ENCODE peak calls at places on chromosomes 3 and 15, in seven cellular contexts. J, X, T, K, I, E and F are unnamed samples.

GRCh38 chr3:11154953-11155325 is 646 bp downstream of the HRH1 start:
- DNase-seq in J (no peak), X (no peak), T (peak), K (no peak), I (peak), E (no peak), F (peak)

GRCh38 chr3:154018100-154018696 is 103.0 kb upstream of the ARHGEF26 start:
- DNase-seq in J (no peak), X (no peak), T (peak), K (no peak), I (peak), E (peak), F (peak)

GRCh38 chr15:50051811-50052419 is 67.1 kb downstream of the ATP8B4 start:
- DNase-seq in J (no peak), X (peak), T (peak), K (no peak), I (no peak), E (peak), F (peak)

GRCh38 chr3:132723551-132723950 is 1.3 kb upstream of the NPHP3 start:
- DNase-seq in J (no peak), X (no peak), T (no peak), K (no peak), I (no peak), E (no peak), F (no peak)

GRCh38 chr15:86759766-86760165 is 680.1 kb downstream of the AGBL1 start:
- DNase-seq in J (no peak), X (no peak), T (no peak), K (no peak), I (no peak), E (no peak), F (no peak)

GRCh38 chr3:46705751-46706572 is 4.8 kb downstream of the TMIE start:
- DNase-seq in J (no peak), X (no peak), T (no peak), K (no peak), I (no peak), E (no peak), F (peak)

GRCh38 chr3:183448369-183449128 is 20.1 kb upstream of the MCF2L2 start:
- DNase-seq in J (no peak), X (peak), T (no peak), K (no peak), I (no peak), E (no peak), F (no peak)

GRCh38 chr3:150147776-150148175 is 177.1 kb upstream of the PFN2 start:
- DNase-seq in J (no peak), X (no peak), T (no peak), K (no peak), I (no peak), E (no peak), F (peak)